ENCODE peak calls at places on chromosomes 6 and 20, in seven cellular contexts. One of them, this sample, is unnamed.

GRCh38 chr6:82616386-82617028 is 252.9 kb downstream of the TPBG start:
- DNase-seq in activated CD8-positive, alpha-beta T cell treated with anti-CD3 and anti-CD28 coated beads for 36 hours: no peak
- DNase-seq in nephron progenitor cell: no peak
- DNase-seq in mucosa of descending colon: no peak
- DNase-seq in GM13976: no peak
- DNase-seq in mesothelial cell of epicardium: no peak
- DNase-seq in astrocyte of the spinal cord: no peak
- DNase-seq in this sample: no peak

GRCh38 chr20:57396212-57396611 is 5.0 kb downstream of the RBM38 start:
- DNase-seq in activated CD8-positive, alpha-beta T cell treated with anti-CD3 and anti-CD28 coated beads for 36 hours: no peak
- DNase-seq in nephron progenitor cell: no peak
- DNase-seq in mucosa of descending colon: no peak
- DNase-seq in GM13976: no peak
- DNase-seq in mesothelial cell of epicardium: no peak
- DNase-seq in astrocyte of the spinal cord: no peak
- DNase-seq in this sample: no peak

GRCh38 chr6:27865952-27866369 is 46.2 kb downstream of the OR2B2 start:
- DNase-seq in activated CD8-positive, alpha-beta T cell treated with anti-CD3 and anti-CD28 coated beads for 36 hours: peak
- DNase-seq in nephron progenitor cell: peak
- DNase-seq in mucosa of descending colon: peak
- DNase-seq in GM13976: no peak
- DNase-seq in mesothelial cell of epicardium: peak
- DNase-seq in astrocyte of the spinal cord: no peak
- DNase-seq in this sample: no peak

GRCh38 chr20:12660918-12661317 is 347.9 kb upstream of the SPTLC3 start:
- DNase-seq in activated CD8-positive, alpha-beta T cell treated with anti-CD3 and anti-CD28 coated beads for 36 hours: no peak
- DNase-seq in nephron progenitor cell: peak
- DNase-seq in mucosa of descending colon: no peak
- DNase-seq in GM13976: no peak
- DNase-seq in mesothelial cell of epicardium: no peak
- DNase-seq in astrocyte of the spinal cord: no peak
- DNase-seq in this sample: no peak

GRCh38 chr6:155183095-155183494 is 80.7 kb upstream of the CLDN20 start:
- DNase-seq in activated CD8-positive, alpha-beta T cell treated with anti-CD3 and anti-CD28 coated beads for 36 hours: no peak
- DNase-seq in nephron progenitor cell: no peak
- DNase-seq in mucosa of descending colon: no peak
- DNase-seq in GM13976: peak
- DNase-seq in mesothelial cell of epicardium: no peak
- DNase-seq in astrocyte of the spinal cord: no peak
- DNase-seq in this sample: no peak

GRCh38 chr6:134177753-134178229 is 125.4 kb upstream of the SLC2A12 start:
- DNase-seq in activated CD8-positive, alpha-beta T cell treated with anti-CD3 and anti-CD28 coated beads for 36 hours: peak
- DNase-seq in nephron progenitor cell: no peak
- DNase-seq in mucosa of descending colon: no peak
- DNase-seq in GM13976: no peak
- DNase-seq in mesothelial cell of epicardium: no peak
- DNase-seq in astrocyte of the spinal cord: no peak
- DNase-seq in this sample: no peak

GRCh38 chr6:26249959-26250805 is 114.8 kb upstream of the BTN3A2 start:
- DNase-seq in activated CD8-positive, alpha-beta T cell treated with anti-CD3 and anti-CD28 coated beads for 36 hours: peak
- DNase-seq in nephron progenitor cell: peak
- DNase-seq in mucosa of descending colon: peak
- DNase-seq in GM13976: peak
- DNase-seq in mesothelial cell of epicardium: peak
- DNase-seq in astrocyte of the spinal cord: peak
- DNase-seq in this sample: peak

GRCh38 chr20:38779247-38780097 is 26.0 kb upstream of the PPP1R16B start:
- DNase-seq in activated CD8-positive, alpha-beta T cell treated with anti-CD3 and anti-CD28 coated beads for 36 hours: no peak
- DNase-seq in nephron progenitor cell: no peak
- DNase-seq in mucosa of descending colon: no peak
- DNase-seq in GM13976: no peak
- DNase-seq in mesothelial cell of epicardium: no peak
- DNase-seq in astrocyte of the spinal cord: no peak
- DNase-seq in this sample: no peak

GRCh38 chr20:23294671-23295070 is 55.9 kb upstream of the NXT1 start:
- DNase-seq in activated CD8-positive, alpha-beta T cell treated with anti-CD3 and anti-CD28 coated beads for 36 hours: no peak
- DNase-seq in nephron progenitor cell: no peak
- DNase-seq in mucosa of descending colon: no peak
- DNase-seq in GM13976: no peak
- DNase-seq in mesothelial cell of epicardium: no peak
- DNase-seq in astrocyte of the spinal cord: no peak
- DNase-seq in this sample: no peak

GRCh38 chr6:164108869-164109769 is 694.6 kb downstream of the QKI start:
- DNase-seq in activated CD8-positive, alpha-beta T cell treated with anti-CD3 and anti-CD28 coated beads for 36 hours: no peak
- DNase-seq in nephron progenitor cell: no peak
- DNase-seq in mucosa of descending colon: peak
- DNase-seq in GM13976: no peak
- DNase-seq in mesothelial cell of epicardium: no peak
- DNase-seq in astrocyte of the spinal cord: peak
- DNase-seq in this sample: no peak

GRCh38 chr6:144952456-144953240 is 667.5 kb downstream of the UTRN start:
- DNase-seq in activated CD8-positive, alpha-beta T cell treated with anti-CD3 and anti-CD28 coated beads for 36 hours: no peak
- DNase-seq in nephron progenitor cell: no peak
- DNase-seq in mucosa of descending colon: no peak
- DNase-seq in GM13976: no peak
- DNase-seq in mesothelial cell of epicardium: no peak
- DNase-seq in astrocyte of the spinal cord: no peak
- DNase-seq in this sample: no peak

GRCh38 chr6:161342039-161342438 is 68.2 kb upstream of the AGPAT4 start:
- DNase-seq in activated CD8-positive, alpha-beta T cell treated with anti-CD3 and anti-CD28 coated beads for 36 hours: no peak
- DNase-seq in nephron progenitor cell: no peak
- DNase-seq in mucosa of descending colon: no peak
- DNase-seq in GM13976: no peak
- DNase-seq in mesothelial cell of epicardium: no peak
- DNase-seq in astrocyte of the spinal cord: no peak
- DNase-seq in this sample: no peak

GRCh38 chr20:45957021-45957941 is 14.7 kb downstream of the ZNF335 start:
- DNase-seq in activated CD8-positive, alpha-beta T cell treated with anti-CD3 and anti-CD28 coated beads for 36 hours: no peak
- DNase-seq in nephron progenitor cell: no peak
- DNase-seq in mucosa of descending colon: no peak
- DNase-seq in GM13976: no peak
- DNase-seq in mesothelial cell of epicardium: no peak
- DNase-seq in astrocyte of the spinal cord: no peak
- DNase-seq in this sample: no peak

GRCh38 chr6:165926378-165926777 is 241.3 kb downstream of the TBXT start:
- DNase-seq in activated CD8-positive, alpha-beta T cell treated with anti-CD3 and anti-CD28 coated beads for 36 hours: no peak
- DNase-seq in nephron progenitor cell: no peak
- DNase-seq in mucosa of descending colon: no peak
- DNase-seq in GM13976: no peak
- DNase-seq in mesothelial cell of epicardium: no peak
- DNase-seq in astrocyte of the spinal cord: no peak
- DNase-seq in this sample: no peak

GRCh38 chr6:53391170-53391569 is 42.4 kb upstream of the ELOVL5 start:
- DNase-seq in activated CD8-positive, alpha-beta T cell treated with anti-CD3 and anti-CD28 coated beads for 36 hours: no peak
- DNase-seq in nephron progenitor cell: no peak
- DNase-seq in mucosa of descending colon: no peak
- DNase-seq in GM13976: no peak
- DNase-seq in mesothelial cell of epicardium: no peak
- DNase-seq in astrocyte of the spinal cord: no peak
- DNase-seq in this sample: no peak

GRCh38 chr20:58850693-58851174 is at the start of gene GNAS-AS1:
- DNase-seq in activated CD8-positive, alpha-beta T cell treated with anti-CD3 and anti-CD28 coated beads for 36 hours: peak
- DNase-seq in nephron progenitor cell: peak
- DNase-seq in mucosa of descending colon: peak
- DNase-seq in GM13976: peak
- DNase-seq in mesothelial cell of epicardium: peak
- DNase-seq in astrocyte of the spinal cord: peak
- DNase-seq in this sample: peak

GRCh38 chr6:44057238-44057930 is 69.9 kb downstream of the MRPL14 start:
- DNase-seq in activated CD8-positive, alpha-beta T cell treated with anti-CD3 and anti-CD28 coated beads for 36 hours: no peak
- DNase-seq in nephron progenitor cell: no peak
- DNase-seq in mucosa of descending colon: no peak
- DNase-seq in GM13976: no peak
- DNase-seq in mesothelial cell of epicardium: no peak
- DNase-seq in astrocyte of the spinal cord: no peak
- DNase-seq in this sample: no peak

GRCh38 chr6:152673233-152673632 is 24.5 kb upstream of the MYCT1 start:
- DNase-seq in activated CD8-positive, alpha-beta T cell treated with anti-CD3 and anti-CD28 coated beads for 36 hours: no peak
- DNase-seq in nephron progenitor cell: no peak
- DNase-seq in mucosa of descending colon: no peak
- DNase-seq in GM13976: no peak
- DNase-seq in mesothelial cell of epicardium: no peak
- DNase-seq in astrocyte of the spinal cord: no peak
- DNase-seq in this sample: no peak

GRCh38 chr20:43954704-43955243 is 40.1 kb downstream of the TOX2 start:
- DNase-seq in activated CD8-positive, alpha-beta T cell treated with anti-CD3 and anti-CD28 coated beads for 36 hours: peak
- DNase-seq in nephron progenitor cell: no peak
- DNase-seq in mucosa of descending colon: no peak
- DNase-seq in GM13976: no peak
- DNase-seq in mesothelial cell of epicardium: no peak
- DNase-seq in astrocyte of the spinal cord: no peak
- DNase-seq in this sample: no peak

GRCh38 chr20:43957392-43957791 is 42.7 kb downstream of the TOX2 start:
- DNase-seq in activated CD8-positive, alpha-beta T cell treated with anti-CD3 and anti-CD28 coated beads for 36 hours: no peak
- DNase-seq in nephron progenitor cell: no peak
- DNase-seq in mucosa of descending colon: no peak
- DNase-seq in GM13976: no peak
- DNase-seq in mesothelial cell of epicardium: no peak
- DNase-seq in astrocyte of the spinal cord: no peak
- DNase-seq in this sample: no peak

GRCh38 chr20:43953919-43954617 is 39.4 kb downstream of the TOX2 start:
- DNase-seq in activated CD8-positive, alpha-beta T cell treated with anti-CD3 and anti-CD28 coated beads for 36 hours: no peak
- DNase-seq in nephron progenitor cell: no peak
- DNase-seq in mucosa of descending colon: no peak
- DNase-seq in GM13976: no peak
- DNase-seq in mesothelial cell of epicardium: no peak
- DNase-seq in astrocyte of the spinal cord: peak
- DNase-seq in this sample: no peak

GRCh38 chr20:43958626-43959025 is 44.0 kb downstream of the TOX2 start:
- DNase-seq in activated CD8-positive, alpha-beta T cell treated with anti-CD3 and anti-CD28 coated beads for 36 hours: no peak
- DNase-seq in nephron progenitor cell: no peak
- DNase-seq in mucosa of descending colon: no peak
- DNase-seq in GM13976: no peak
- DNase-seq in mesothelial cell of epicardium: no peak
- DNase-seq in astrocyte of the spinal cord: no peak
- DNase-seq in this sample: no peak

DNA sequence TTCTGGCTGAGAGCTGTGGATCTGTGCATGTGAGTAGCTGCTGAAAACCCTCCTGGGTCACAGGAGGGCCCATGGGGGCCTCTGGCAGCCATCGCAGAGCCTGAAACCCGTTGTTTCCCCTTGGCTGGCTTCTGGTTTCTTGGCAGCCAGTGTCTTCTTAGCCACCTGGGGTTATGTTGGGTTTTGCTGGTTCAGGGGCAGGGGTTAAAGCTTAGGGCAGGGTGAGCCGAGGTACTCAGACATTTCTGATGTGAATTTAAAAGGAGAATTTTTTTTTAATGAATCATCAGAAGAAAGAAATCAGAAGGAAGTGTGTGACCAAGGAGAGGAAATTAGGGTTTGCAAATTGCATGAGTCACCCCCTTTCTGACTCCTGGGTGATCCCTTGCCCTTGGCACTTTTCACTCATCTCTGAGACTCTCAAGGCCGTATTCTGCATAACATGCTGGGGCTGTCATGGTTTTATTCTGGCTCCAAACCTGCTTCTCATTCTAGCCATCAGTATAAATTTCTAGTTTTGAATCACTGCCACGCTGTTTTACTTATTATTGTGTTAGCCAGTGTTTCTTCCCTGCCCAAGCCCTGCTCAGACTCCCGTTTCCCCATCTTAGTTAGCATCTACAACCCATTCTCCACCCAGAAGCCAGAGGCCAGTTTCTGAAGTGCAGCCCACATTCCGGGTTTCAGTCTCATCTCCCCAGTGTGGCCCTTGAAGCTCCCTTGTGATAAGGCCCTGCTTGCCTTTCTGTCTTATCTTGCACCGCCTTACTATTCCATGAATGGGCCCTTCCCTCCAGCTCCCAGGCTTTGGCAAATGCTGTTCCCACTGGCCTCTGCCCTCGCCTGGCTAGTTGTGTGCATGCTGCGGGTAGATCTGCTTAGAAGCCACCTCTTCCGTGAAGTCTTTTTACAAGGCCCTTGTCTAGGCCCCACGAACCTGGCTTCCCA is 40.9 kb downstream of the TOX2 start:
- DNase-seq in activated CD8-positive, alpha-beta T cell treated with anti-CD3 and anti-CD28 coated beads for 36 hours: peak
- DNase-seq in nephron progenitor cell: no peak
- DNase-seq in mucosa of descending colon: no peak
- DNase-seq in GM13976: peak
- DNase-seq in mesothelial cell of epicardium: no peak
- DNase-seq in astrocyte of the spinal cord: peak
- DNase-seq in this sample: peak
- TF ChIP-seq CTCF in activated CD8-positive, alpha-beta T cell treated with anti-CD3 and anti-CD28 coated beads for 36 hours: no peak
- TF ChIP-seq CTCF in nephron progenitor cell: no peak
- TF ChIP-seq CTCF in mucosa of descending colon: no peak
- TF ChIP-seq CTCF in GM13976: no peak
- TF ChIP-seq CTCF in mesothelial cell of epicardium: no peak
- TF ChIP-seq CTCF in astrocyte of the spinal cord: no peak
- TF ChIP-seq CTCF in this sample: no peak

GRCh38 chr6:88422831-88423230 is 256.7 kb upstream of the CNR1 start:
- DNase-seq in activated CD8-positive, alpha-beta T cell treated with anti-CD3 and anti-CD28 coated beads for 36 hours: no peak
- DNase-seq in nephron progenitor cell: no peak
- DNase-seq in mucosa of descending colon: no peak
- DNase-seq in GM13976: no peak
- DNase-seq in mesothelial cell of epicardium: no peak
- DNase-seq in astrocyte of the spinal cord: no peak
- DNase-seq in this sample: no peak
- TF ChIP-seq CTCF in activated CD8-positive, alpha-beta T cell treated with anti-CD3 and anti-CD28 coated beads for 36 hours: no peak
- TF ChIP-seq CTCF in nephron progenitor cell: no peak
- TF ChIP-seq CTCF in mucosa of descending colon: no peak
- TF ChIP-seq CTCF in GM13976: no peak
- TF ChIP-seq CTCF in mesothelial cell of epicardium: no peak
- TF ChIP-seq CTCF in astrocyte of the spinal cord: peak
- TF ChIP-seq CTCF in this sample: no peak

GRCh38 chr20:11153819-11154218 is 480.0 kb upstream of the JAG1 start:
- DNase-seq in activated CD8-positive, alpha-beta T cell treated with anti-CD3 and anti-CD28 coated beads for 36 hours: no peak
- DNase-seq in nephron progenitor cell: no peak
- DNase-seq in mucosa of descending colon: no peak
- DNase-seq in GM13976: no peak
- DNase-seq in mesothelial cell of epicardium: no peak
- DNase-seq in astrocyte of the spinal cord: peak
- DNase-seq in this sample: no peak
- TF ChIP-seq CTCF in activated CD8-positive, alpha-beta T cell treated with anti-CD3 and anti-CD28 coated beads for 36 hours: no peak
- TF ChIP-seq CTCF in nephron progenitor cell: no peak
- TF ChIP-seq CTCF in mucosa of descending colon: no peak
- TF ChIP-seq CTCF in GM13976: no peak
- TF ChIP-seq CTCF in mesothelial cell of epicardium: no peak
- TF ChIP-seq CTCF in astrocyte of the spinal cord: no peak
- TF ChIP-seq CTCF in this sample: no peak

GRCh38 chr6:113574147-113574546 is 283.0 kb upstream of the MARCKS start:
- DNase-seq in activated CD8-positive, alpha-beta T cell treated with anti-CD3 and anti-CD28 coated beads for 36 hours: no peak
- DNase-seq in nephron progenitor cell: no peak
- DNase-seq in mucosa of descending colon: no peak
- DNase-seq in GM13976: no peak
- DNase-seq in mesothelial cell of epicardium: no peak
- DNase-seq in astrocyte of the spinal cord: no peak
- DNase-seq in this sample: no peak

GRCh38 chr6:113576310-113576709 is 280.8 kb upstream of the MARCKS start:
- DNase-seq in activated CD8-positive, alpha-beta T cell treated with anti-CD3 and anti-CD28 coated beads for 36 hours: no peak
- DNase-seq in nephron progenitor cell: no peak
- DNase-seq in mucosa of descending colon: no peak
- DNase-seq in GM13976: no peak
- DNase-seq in mesothelial cell of epicardium: no peak
- DNase-seq in astrocyte of the spinal cord: no peak
- DNase-seq in this sample: no peak

GRCh38 chr6:113565306-113565705 is 291.8 kb upstream of the MARCKS start:
- DNase-seq in activated CD8-positive, alpha-beta T cell treated with anti-CD3 and anti-CD28 coated beads for 36 hours: no peak
- DNase-seq in nephron progenitor cell: no peak
- DNase-seq in mucosa of descending colon: no peak
- DNase-seq in GM13976: no peak
- DNase-seq in mesothelial cell of epicardium: no peak
- DNase-seq in astrocyte of the spinal cord: peak
- DNase-seq in this sample: no peak

GRCh38 chr6:113570176-113570575 is 287.0 kb upstream of the MARCKS start:
- DNase-seq in activated CD8-positive, alpha-beta T cell treated with anti-CD3 and anti-CD28 coated beads for 36 hours: no peak
- DNase-seq in nephron progenitor cell: no peak
- DNase-seq in mucosa of descending colon: no peak
- DNase-seq in GM13976: no peak
- DNase-seq in mesothelial cell of epicardium: no peak
- DNase-seq in astrocyte of the spinal cord: no peak
- DNase-seq in this sample: no peak

GRCh38 chr6:113570651-113571050 is 286.5 kb upstream of the MARCKS start:
- DNase-seq in activated CD8-positive, alpha-beta T cell treated with anti-CD3 and anti-CD28 coated beads for 36 hours: no peak
- DNase-seq in nephron progenitor cell: no peak
- DNase-seq in mucosa of descending colon: no peak
- DNase-seq in GM13976: no peak
- DNase-seq in mesothelial cell of epicardium: no peak
- DNase-seq in astrocyte of the spinal cord: no peak
- DNase-seq in this sample: no peak
- TF ChIP-seq CTCF in activated CD8-positive, alpha-beta T cell treated with anti-CD3 and anti-CD28 coated beads for 36 hours: no peak
- TF ChIP-seq CTCF in nephron progenitor cell: no peak
- TF ChIP-seq CTCF in mucosa of descending colon: no peak
- TF ChIP-seq CTCF in GM13976: no peak
- TF ChIP-seq CTCF in mesothelial cell of epicardium: no peak
- TF ChIP-seq CTCF in astrocyte of the spinal cord: peak
- TF ChIP-seq CTCF in this sample: no peak

This sample was measured in GM13977.